ENCODE peak calls at places on chromosomes 4 and X, in ten cellular contexts. H, K, A, V, N, S, R, E, G and C are unnamed samples.
A peak's percentile ranks its signal among the peaks of the same experiment; 100 is the strongest.

GRCh38 chr4:137510866-137511265 is 21.4 kb downstream of the PCDH18 start:
- DNase-seq in H (no peak), K (peak; percentile 52), A (peak; percentile 91), V (peak; percentile 98), N (no peak), S (peak; percentile 97), R (peak; percentile 65), E (no peak), G (no peak), C (no peak)

GRCh38 chrX:130296743-130297142 is 28.0 kb upstream of the ZNF280C start:
- DNase-seq in H (no peak), K (no peak), A (no peak), V (peak; percentile 23), N (no peak), S (peak; percentile 63), R (peak; percentile 4), E (no peak), G (no peak), C (no peak)

GRCh38 chrX:23705235-23705634 is 37.8 kb downstream of the ACOT9 start:
- DNase-seq in H (no peak), K (no peak), A (no peak), V (no peak), N (no peak), S (no peak), R (no peak), E (no peak), G (no peak), C (no peak)

GRCh38 chr4:163142246-163142645 is 24.4 kb downstream of the NAF1 start:
- DNase-seq in H (no peak), K (no peak), A (no peak), V (no peak), N (no peak), S (no peak), R (no peak), E (no peak), G (no peak), C (no peak)

GRCh38 chr4:76579596-76580375 is 144.8 kb downstream of the SHROOM3 start:
- DNase-seq in H (no peak), K (no peak), A (no peak), V (no peak), N (no peak), S (no peak), R (no peak), E (peak; percentile 35), G (no peak), C (no peak)

GRCh38 chrX:124113799-124114600 is 152.5 kb downstream of the STAG2 start:
- DNase-seq in H (no peak), K (no peak), A (no peak), V (no peak), N (no peak), S (no peak), R (no peak), E (no peak), G (no peak), C (no peak)

GRCh38 chrX:68429216-68429615 is 4.1 kb downstream of the OPHN1 start:
- DNase-seq in H (no peak), K (no peak), A (no peak), V (peak; percentile 66), N (no peak), S (peak; percentile 4), R (no peak), E (no peak), G (no peak), C (no peak)

GRCh38 chr4:159551268-159551667 is 448.4 kb downstream of the RAPGEF2 start:
- DNase-seq in H (no peak), K (no peak), A (no peak), V (peak; percentile 36), N (no peak), S (no peak), R (no peak), E (no peak), G (no peak), C (no peak)

GRCh38 chr4:158722917-158723793 is at the start of gene PPID:
- DNase-seq in H (peak; percentile 87), K (peak; percentile 84), A (peak; percentile 75), V (peak; percentile 83), N (peak; percentile 81), S (peak; percentile 75), R (peak; percentile 80), E (peak; percentile 88), G (peak; percentile 86), C (peak; percentile 50)

GRCh38 chr4:54929459-54929858 is 195.9 kb downstream of the KDR start:
- DNase-seq in H (no peak), K (no peak), A (no peak), V (peak; percentile 48), N (no peak), S (no peak), R (no peak), E (no peak), G (no peak), C (no peak)

GRCh38 chr4:134470544-134470943 is 269.0 kb upstream of the PABPC4L start:
- DNase-seq in H (no peak), K (no peak), A (no peak), V (peak; percentile 0), N (no peak), S (peak; percentile 0), R (no peak), E (peak; percentile 63), G (no peak), C (no peak)

GRCh38 chr4:5237086-5237485 is 185.8 kb downstream of the STK32B start:
- DNase-seq in H (no peak), K (no peak), A (no peak), V (no peak), N (no peak), S (no peak), R (no peak), E (no peak), G (no peak), C (no peak)

GRCh38 chrX:40552768-40553167 is 28.0 kb upstream of the ATP6AP2 start:
- DNase-seq in H (no peak), K (peak; percentile 24), A (no peak), V (peak; percentile 8), N (no peak), S (peak; percentile 19), R (no peak), E (no peak), G (no peak), C (no peak)
- TF ChIP-seq CTCF in H (no peak), K (peak; percentile 34), A (peak; percentile 17), V (no peak), N (peak; percentile 39), S (peak; percentile 21), R (peak; percentile 8), E (no peak), G (no peak), C (no peak)

GRCh38 chr4:46994007-46994405 is 625 bp upstream of the GABRA4 start:
- DNase-seq in H (no peak), K (no peak), A (no peak), V (no peak), N (no peak), S (peak; percentile 20), R (no peak), E (no peak), G (peak; percentile 6), C (no peak)

GRCh38 chr4:46993075-46994006 is at the start of gene GABRA4:
- DNase-seq in H (peak; percentile 73), K (no peak), A (no peak), V (peak; percentile 8), N (no peak), S (peak; percentile 18), R (no peak), E (no peak), G (peak; percentile 55), C (no peak)

GRCh38 chr4:46986922-46987638 is 6.3 kb downstream of the GABRA4 start:
- DNase-seq in H (no peak), K (no peak), A (no peak), V (no peak), N (no peak), S (no peak), R (no peak), E (no peak), G (no peak), C (no peak)

GRCh38 chr4:46992338-46992737 is 1.0 kb downstream of the GABRA4 start:
- DNase-seq in H (no peak), K (no peak), A (no peak), V (no peak), N (no peak), S (no peak), R (no peak), E (no peak), G (peak; percentile 5), C (no peak)
- TF ChIP-seq CTCF in H (no peak), K (no peak), A (no peak), V (no peak), N (no peak), S (no peak), R (no peak), E (no peak), G (no peak), C (no peak)

GRCh38 chrX:49286136-49286535 is 16.5 kb downstream of the PPP1R3F start:
- DNase-seq in H (no peak), K (no peak), A (no peak), V (no peak), N (no peak), S (no peak), R (no peak), E (no peak), G (no peak), C (no peak)

GRCh38 chrX:49286581-49286980 is 16.9 kb upstream of the GAGE10 start:
- DNase-seq in H (no peak), K (no peak), A (no peak), V (no peak), N (no peak), S (no peak), R (no peak), E (no peak), G (no peak), C (no peak)

GRCh38 chrX:49284212-49284611 is 14.6 kb downstream of the PPP1R3F start:
- DNase-seq in H (no peak), K (no peak), A (no peak), V (no peak), N (no peak), S (no peak), R (no peak), E (no peak), G (no peak), C (no peak)

GRCh38 chrX:49278081-49278480 is 8.5 kb downstream of the PPP1R3F start:
- DNase-seq in H (no peak), K (no peak), A (no peak), V (no peak), N (no peak), S (no peak), R (no peak), E (no peak), G (no peak), C (no peak)

GRCh38 chrX:49282647-49283011 is 13.0 kb downstream of the PPP1R3F start:
- DNase-seq in H (peak; percentile 33), K (peak; percentile 38), A (peak; percentile 11), V (peak; percentile 43), N (no peak), S (peak; percentile 52), R (no peak), E (no peak), G (peak; percentile 12), C (no peak)
- TF ChIP-seq CTCF in H (peak; percentile 12), K (peak; percentile 13), A (peak; percentile 12), V (peak; percentile 34), N (peak; percentile 30), S (peak; percentile 45), R (no peak), E (no peak), G (no peak), C (no peak)

DNA sequence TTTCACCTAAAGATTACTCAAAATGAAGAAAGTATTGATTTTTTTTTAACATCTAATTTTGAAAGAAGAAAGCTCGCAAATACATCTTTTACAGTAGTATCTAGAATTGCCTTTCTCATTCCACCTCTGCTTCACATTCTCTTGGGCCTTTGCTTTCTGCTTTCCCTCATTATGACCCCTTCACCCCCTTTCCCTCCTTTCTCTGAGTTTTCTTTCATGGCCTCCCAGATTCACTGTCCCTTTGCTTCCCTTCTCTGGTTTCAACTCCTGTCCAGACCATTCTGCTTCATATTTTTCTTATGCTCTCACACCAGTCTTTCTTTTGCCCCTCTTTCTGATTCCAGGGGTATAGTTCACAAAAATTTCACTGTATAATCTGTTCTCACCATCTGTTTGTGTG is 29.0 kb downstream of the ADH5 start:
- DNase-seq in H (no peak), K (no peak), A (no peak), V (no peak), N (no peak), S (no peak), R (no peak), E (no peak), G (no peak), C (no peak)
- TF ChIP-seq CTCF in H (no peak), K (no peak), A (no peak), V (no peak), N (no peak), S (no peak), R (no peak), E (no peak), G (no peak), C (no peak)